ENCODE peak calls at places on chromosomes 12 and 14, in nine cellular contexts. B, Y, D, T, H, O, Z, E and N are unnamed samples.
A peak's percentile ranks its signal among the peaks of the same experiment; 100 is the strongest.

GRCh38 chr14:77372304-77372841 is 4.5 kb downstream of the TMED8 start:
- DNase-seq in Z (no peak), Y (no peak), O (peak; percentile 36), H (no peak), E (no peak), D (no peak), T (peak; percentile 88), B (no peak), N (no peak)

GRCh38 chr12:47686645-47687240 is 19.1 kb downstream of the RPAP3 start:
- DNase-seq in O (peak; percentile 25), B (peak; percentile 53), Z (no peak), T (peak; percentile 67), Y (peak; percentile 18), D (no peak), H (no peak), E (peak; percentile 29), N (no peak)

GRCh38 chr14:94597788-94598187 is 14.4 kb upstream of the SERPINA3 start:
- DNase-seq in H (no peak), B (no peak), Y (no peak), D (no peak), E (no peak), T (no peak), O (no peak), Z (no peak), N (no peak)

GRCh38 chr14:26128931-26129674 is 468.7 kb downstream of the NOVA1 start:
- DNase-seq in Y (no peak), T (no peak), E (no peak), Z (no peak), H (no peak), B (no peak), O (no peak), D (no peak), N (no peak)

GRCh38 chr12:75781532-75782046 is 250.0 kb downstream of the PHLDA1 start:
- DNase-seq in H (no peak), O (no peak), B (peak; percentile 29), Z (no peak), T (peak; percentile 81), D (no peak), Y (peak; percentile 49), E (no peak), N (no peak)

GRCh38 chr14:35879141-35879648 is 53.1 kb downstream of the BRMS1L start:
- DNase-seq in H (no peak), D (no peak), Z (no peak), E (no peak), T (peak; percentile 11), B (no peak), O (no peak), Y (no peak), N (no peak)

GRCh38 chr14:64674829-64675228 is 29.4 kb upstream of the PLEKHG3 start:
- DNase-seq in Y (no peak), T (no peak), Z (no peak), O (no peak), E (no peak), B (no peak), D (no peak), H (no peak), N (no peak)

GRCh38 chr14:26984318-26985177 is 386.7 kb upstream of the NOVA1 start:
- DNase-seq in Z (peak; percentile 73), D (peak; percentile 78), O (peak; percentile 64), H (peak; percentile 94), Y (peak; percentile 4), T (peak; percentile 31), E (peak; percentile 88), B (no peak), N (peak; percentile 62)

GRCh38 chr12:123076604-123077297 is 74.1 kb downstream of the PITPNM2 start:
- DNase-seq in T (no peak), Z (no peak), Y (no peak), B (no peak), H (no peak), E (no peak), D (no peak), O (no peak), N (no peak)

GRCh38 chr12:64611430-64612286 is 1.4 kb downstream of the RASSF3 start:
- DNase-seq in B (no peak), E (peak; percentile 33), Y (no peak), H (peak; percentile 11), O (no peak), T (peak; percentile 27), Z (peak; percentile 45), D (peak; percentile 64), N (peak; percentile 64)

GRCh38 chr14:72515779-72516770 is 377.8 kb downstream of the DPF3 start:
- DNase-seq in D (peak; percentile 60), H (no peak), E (peak; percentile 48), Z (no peak), O (no peak), Y (no peak), B (no peak), T (peak; percentile 69), N (no peak)
- TF ChIP-seq CTCF in D (no peak), H (no peak), E (no peak), Z (no peak), O (no peak), Y (no peak), B (no peak), T (peak; percentile 25), N (no peak)

DNA sequence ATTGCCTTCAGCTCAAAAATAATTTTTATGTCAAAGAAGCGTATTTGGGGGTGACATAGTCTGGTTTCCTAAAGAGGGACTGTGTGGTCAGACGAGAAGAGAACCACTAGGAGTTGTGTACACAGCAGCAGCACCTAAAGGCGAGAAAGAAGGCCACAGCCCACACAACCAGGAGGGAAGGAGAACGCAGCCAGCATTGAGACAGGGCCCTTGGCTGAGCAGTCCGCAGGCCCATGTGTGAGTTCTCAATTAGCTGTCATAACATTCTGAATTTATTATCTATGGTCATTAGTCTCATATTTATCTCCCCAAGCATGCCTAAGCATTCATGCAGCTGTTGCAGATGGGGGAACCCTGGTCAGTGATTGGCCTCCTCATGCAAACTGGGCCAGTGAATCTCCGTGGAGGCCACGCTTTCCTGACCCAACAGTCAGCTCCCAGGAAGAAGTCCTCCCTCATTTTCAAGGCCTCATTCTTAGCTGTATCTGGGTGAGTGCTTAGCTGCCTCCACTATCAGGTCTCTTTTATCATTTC is 81.2 kb upstream of the ATF7IP start:
- DNase-seq in H (no peak), Y (no peak), B (no peak), T (peak; percentile 10), D (no peak), E (peak; percentile 78), Z (peak; percentile 85), O (no peak), N (no peak)
- TF ChIP-seq POLR2A in H (no peak), Y (no peak), B (no peak), T (no peak), D (no peak), E (no peak), Z (no peak), O (no peak), N (no peak)

GRCh38 chr12:127966331-127966730 is 300.6 kb upstream of the TMEM132C start:
- DNase-seq in O (no peak), E (no peak), T (no peak), H (no peak), B (no peak), D (no peak), Z (no peak), Y (no peak), N (no peak)

GRCh38 chr12:127963926-127964325 is 303.0 kb upstream of the TMEM132C start:
- DNase-seq in O (no peak), Z (no peak), Y (no peak), T (no peak), D (no peak), B (no peak), E (no peak), H (no peak), N (no peak)

DNA sequence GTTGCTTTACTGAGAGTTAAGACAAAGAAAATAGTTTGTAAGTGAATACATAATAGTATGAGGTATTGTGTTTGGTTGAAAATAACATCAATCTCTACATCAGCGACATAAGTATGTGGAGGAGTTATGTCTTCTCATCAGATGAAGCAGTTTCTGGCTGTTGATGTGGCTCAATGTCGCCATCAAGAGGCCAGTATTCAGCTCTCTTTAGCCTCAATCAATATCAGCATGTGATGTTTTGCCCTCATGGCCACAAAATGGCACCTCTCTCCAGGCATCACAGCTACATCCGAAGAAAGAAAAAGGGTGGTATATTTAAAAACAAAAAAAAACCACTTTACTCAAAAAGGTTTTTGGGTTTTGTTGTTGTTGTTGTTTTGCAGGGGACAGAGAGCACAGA is 302.3 kb upstream of the TMEM132C start:
- DNase-seq in T (no peak), D (no peak), Z (no peak), E (no peak), Y (no peak), H (no peak), B (no peak), O (no peak), N (no peak)
- TF ChIP-seq CTCF in T (no peak), D (no peak), Z (no peak), E (no peak), Y (no peak), H (no peak), B (no peak), O (no peak), N (no peak)

GRCh38 chr12:3303410-3304136 is 187.4 kb upstream of the PRMT8 start:
- DNase-seq in Y (no peak), Z (no peak), O (peak; percentile 52), B (no peak), T (no peak), H (no peak), E (no peak), D (peak; percentile 55), N (no peak)

GRCh38 chr12:3302406-3303041 is 188.5 kb upstream of the PRMT8 start:
- DNase-seq in Y (no peak), D (no peak), T (no peak), H (no peak), Z (no peak), O (no peak), B (no peak), E (no peak), N (no peak)

GRCh38 chr12:3298603-3299002 is 192.4 kb upstream of the PRMT8 start:
- DNase-seq in Y (no peak), O (no peak), H (no peak), Z (no peak), D (no peak), E (no peak), T (no peak), B (no peak), N (no peak)

GRCh38 chr12:3300833-3301401 is 190.1 kb upstream of the PRMT8 start:
- DNase-seq in H (no peak), Z (no peak), T (no peak), B (no peak), Y (no peak), D (no peak), O (no peak), E (no peak), N (no peak)

DNA sequence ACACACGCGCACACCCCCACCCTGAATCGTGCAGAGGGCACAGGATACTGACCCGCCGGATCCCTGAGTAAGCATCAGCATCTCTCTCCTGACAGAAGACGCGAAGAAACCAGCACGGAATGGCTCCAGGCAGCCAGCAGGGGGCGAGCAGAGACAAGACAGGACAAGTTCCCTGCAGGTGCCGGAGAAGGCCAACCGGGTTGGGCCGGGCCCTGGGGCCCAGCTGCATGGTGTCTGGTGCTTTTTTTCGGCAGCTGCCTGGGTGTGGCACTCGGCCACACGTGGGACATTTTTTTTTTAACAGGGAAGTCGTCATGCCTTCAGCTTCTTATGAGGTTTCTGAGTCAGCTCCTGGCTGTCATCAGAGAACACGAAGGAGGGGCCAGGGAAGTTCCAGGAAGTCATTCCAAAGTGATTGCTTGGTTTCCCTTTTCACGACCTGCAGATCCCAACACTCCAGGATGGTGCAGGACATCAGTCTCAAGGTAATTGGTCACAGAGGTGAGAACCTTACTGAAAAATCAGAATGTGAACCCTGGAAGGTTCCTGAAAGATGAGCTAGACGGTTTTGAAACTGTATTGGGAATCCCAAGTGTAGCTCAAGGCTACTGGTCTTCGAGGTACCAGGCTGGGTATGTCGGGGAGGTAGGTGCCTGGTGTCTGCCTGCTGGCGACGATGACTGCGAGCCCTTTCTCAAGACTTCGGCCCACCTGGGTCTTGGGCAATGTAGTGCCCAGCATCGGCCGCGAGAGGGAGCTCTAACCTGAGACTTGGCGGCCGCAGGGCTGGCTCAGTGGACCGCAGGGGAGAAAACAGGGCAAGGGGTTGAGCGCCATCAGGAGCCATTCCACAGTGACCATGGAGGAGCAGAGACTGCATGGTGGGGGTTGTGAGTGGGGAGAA is 190.8 kb upstream of the PRMT8 start:
- DNase-seq in Z (peak; percentile 84), T (peak; percentile 96), Y (peak; percentile 92), B (peak; percentile 74), D (peak; percentile 94), E (peak; percentile 94), H (peak; percentile 87), O (peak; percentile 72), N (peak; percentile 90)
- TF ChIP-seq POLR2A in Z (no peak), T (peak; percentile 41), Y (no peak), B (no peak), D (peak; percentile 30), E (no peak), H (no peak), O (no peak), N (no peak)